ENCODE peak calls at places on chromosomes 13 and 19, in four cellular contexts. One of them, this sample, is unnamed.

GRCh38 chr13:36530050-36530789 is 97.9 kb downstream of the CCNA1 start:
- DNase-seq in effector CD4-positive, alpha-beta T cell: no peak
- DNase-seq in activated naive CD4-positive, alpha-beta T cell treated with anti-CD3 and anti-CD28 coated beads, Interleukin-2, amount 50 U/mL, for 16 hours: no peak
- DNase-seq in stimulated activated CD4-positive, alpha-beta T cell treated with anti-CD3 and anti-CD28 coated beads, TNF-alpha, amount 100 ng/mL, for 1 hour: no peak
- DNase-seq in this sample: no peak

GRCh38 chr13:24923305-24923640 is 159.3 kb downstream of the RNF17 start:
- DNase-seq in effector CD4-positive, alpha-beta T cell: no peak
- DNase-seq in activated naive CD4-positive, alpha-beta T cell treated with anti-CD3 and anti-CD28 coated beads, Interleukin-2, amount 50 U/mL, for 16 hours: no peak
- DNase-seq in stimulated activated CD4-positive, alpha-beta T cell treated with anti-CD3 and anti-CD28 coated beads, TNF-alpha, amount 100 ng/mL, for 1 hour: no peak
- DNase-seq in this sample: no peak

GRCh38 chr19:40689339-40690049 is 957 bp downstream of the NUMBL start:
- DNase-seq in effector CD4-positive, alpha-beta T cell: no peak
- DNase-seq in activated naive CD4-positive, alpha-beta T cell treated with anti-CD3 and anti-CD28 coated beads, Interleukin-2, amount 50 U/mL, for 16 hours: no peak
- DNase-seq in stimulated activated CD4-positive, alpha-beta T cell treated with anti-CD3 and anti-CD28 coated beads, TNF-alpha, amount 100 ng/mL, for 1 hour: no peak
- DNase-seq in this sample: no peak

GRCh38 chr13:51328488-51328887 is 11.0 kb upstream of the SERPINE3 start:
- DNase-seq in effector CD4-positive, alpha-beta T cell: no peak
- DNase-seq in activated naive CD4-positive, alpha-beta T cell treated with anti-CD3 and anti-CD28 coated beads, Interleukin-2, amount 50 U/mL, for 16 hours: no peak
- DNase-seq in stimulated activated CD4-positive, alpha-beta T cell treated with anti-CD3 and anti-CD28 coated beads, TNF-alpha, amount 100 ng/mL, for 1 hour: no peak
- DNase-seq in this sample: peak

GRCh38 chr13:46603165-46603603 is 50.2 kb downstream of the LRCH1 start:
- DNase-seq in effector CD4-positive, alpha-beta T cell: no peak
- DNase-seq in activated naive CD4-positive, alpha-beta T cell treated with anti-CD3 and anti-CD28 coated beads, Interleukin-2, amount 50 U/mL, for 16 hours: no peak
- DNase-seq in stimulated activated CD4-positive, alpha-beta T cell treated with anti-CD3 and anti-CD28 coated beads, TNF-alpha, amount 100 ng/mL, for 1 hour: no peak
- DNase-seq in this sample: no peak

GRCh38 chr13:97122381-97122996 is 99.6 kb upstream of the MBNL2 start:
- DNase-seq in effector CD4-positive, alpha-beta T cell: no peak
- DNase-seq in activated naive CD4-positive, alpha-beta T cell treated with anti-CD3 and anti-CD28 coated beads, Interleukin-2, amount 50 U/mL, for 16 hours: no peak
- DNase-seq in stimulated activated CD4-positive, alpha-beta T cell treated with anti-CD3 and anti-CD28 coated beads, TNF-alpha, amount 100 ng/mL, for 1 hour: no peak
- DNase-seq in this sample: no peak

GRCh38 chr13:33494596-33495214 is 209.2 kb upstream of the STARD13 start:
- DNase-seq in effector CD4-positive, alpha-beta T cell: no peak
- DNase-seq in activated naive CD4-positive, alpha-beta T cell treated with anti-CD3 and anti-CD28 coated beads, Interleukin-2, amount 50 U/mL, for 16 hours: no peak
- DNase-seq in stimulated activated CD4-positive, alpha-beta T cell treated with anti-CD3 and anti-CD28 coated beads, TNF-alpha, amount 100 ng/mL, for 1 hour: no peak
- DNase-seq in this sample: no peak

GRCh38 chr13:100818706-100819105 is 144.1 kb upstream of the TMTC4 start:
- DNase-seq in effector CD4-positive, alpha-beta T cell: no peak
- DNase-seq in activated naive CD4-positive, alpha-beta T cell treated with anti-CD3 and anti-CD28 coated beads, Interleukin-2, amount 50 U/mL, for 16 hours: no peak
- DNase-seq in stimulated activated CD4-positive, alpha-beta T cell treated with anti-CD3 and anti-CD28 coated beads, TNF-alpha, amount 100 ng/mL, for 1 hour: no peak
- DNase-seq in this sample: no peak

GRCh38 chr19:45863840-45864628 is at the start of gene FOXA3:
- DNase-seq in effector CD4-positive, alpha-beta T cell: peak
- DNase-seq in activated naive CD4-positive, alpha-beta T cell treated with anti-CD3 and anti-CD28 coated beads, Interleukin-2, amount 50 U/mL, for 16 hours: peak
- DNase-seq in stimulated activated CD4-positive, alpha-beta T cell treated with anti-CD3 and anti-CD28 coated beads, TNF-alpha, amount 100 ng/mL, for 1 hour: peak
- DNase-seq in this sample: peak

GRCh38 chr13:23915308-23915707 is 18.0 kb upstream of the C1QTNF9B start:
- DNase-seq in effector CD4-positive, alpha-beta T cell: no peak
- DNase-seq in activated naive CD4-positive, alpha-beta T cell treated with anti-CD3 and anti-CD28 coated beads, Interleukin-2, amount 50 U/mL, for 16 hours: no peak
- DNase-seq in stimulated activated CD4-positive, alpha-beta T cell treated with anti-CD3 and anti-CD28 coated beads, TNF-alpha, amount 100 ng/mL, for 1 hour: no peak
- DNase-seq in this sample: no peak

GRCh38 chr19:33284756-33285155 is 17.6 kb downstream of the CEBPA start:
- DNase-seq in effector CD4-positive, alpha-beta T cell: no peak
- DNase-seq in activated naive CD4-positive, alpha-beta T cell treated with anti-CD3 and anti-CD28 coated beads, Interleukin-2, amount 50 U/mL, for 16 hours: no peak
- DNase-seq in stimulated activated CD4-positive, alpha-beta T cell treated with anti-CD3 and anti-CD28 coated beads, TNF-alpha, amount 100 ng/mL, for 1 hour: no peak
- DNase-seq in this sample: no peak

GRCh38 chr13:97371486-97372109 is 62.4 kb upstream of the RAP2A start:
- DNase-seq in effector CD4-positive, alpha-beta T cell: no peak
- DNase-seq in activated naive CD4-positive, alpha-beta T cell treated with anti-CD3 and anti-CD28 coated beads, Interleukin-2, amount 50 U/mL, for 16 hours: no peak
- DNase-seq in stimulated activated CD4-positive, alpha-beta T cell treated with anti-CD3 and anti-CD28 coated beads, TNF-alpha, amount 100 ng/mL, for 1 hour: no peak
- DNase-seq in this sample: no peak

GRCh38 chr13:93476175-93476574 is 249.6 kb downstream of the GPC6 start:
- DNase-seq in effector CD4-positive, alpha-beta T cell: no peak
- DNase-seq in activated naive CD4-positive, alpha-beta T cell treated with anti-CD3 and anti-CD28 coated beads, Interleukin-2, amount 50 U/mL, for 16 hours: no peak
- DNase-seq in stimulated activated CD4-positive, alpha-beta T cell treated with anti-CD3 and anti-CD28 coated beads, TNF-alpha, amount 100 ng/mL, for 1 hour: no peak
- DNase-seq in this sample: no peak

GRCh38 chr19:40662925-40663711 is 27.3 kb downstream of the NUMBL start:
- DNase-seq in effector CD4-positive, alpha-beta T cell: peak
- DNase-seq in activated naive CD4-positive, alpha-beta T cell treated with anti-CD3 and anti-CD28 coated beads, Interleukin-2, amount 50 U/mL, for 16 hours: peak
- DNase-seq in stimulated activated CD4-positive, alpha-beta T cell treated with anti-CD3 and anti-CD28 coated beads, TNF-alpha, amount 100 ng/mL, for 1 hour: peak
- DNase-seq in this sample: peak

GRCh38 chr13:98187155-98187726 is 10.2 kb upstream of the RNF113B start:
- DNase-seq in effector CD4-positive, alpha-beta T cell: no peak
- DNase-seq in activated naive CD4-positive, alpha-beta T cell treated with anti-CD3 and anti-CD28 coated beads, Interleukin-2, amount 50 U/mL, for 16 hours: no peak
- DNase-seq in stimulated activated CD4-positive, alpha-beta T cell treated with anti-CD3 and anti-CD28 coated beads, TNF-alpha, amount 100 ng/mL, for 1 hour: no peak
- DNase-seq in this sample: no peak

GRCh38 chr13:24864579-24864978 is 100.6 kb downstream of the RNF17 start:
- DNase-seq in effector CD4-positive, alpha-beta T cell: no peak
- DNase-seq in activated naive CD4-positive, alpha-beta T cell treated with anti-CD3 and anti-CD28 coated beads, Interleukin-2, amount 50 U/mL, for 16 hours: no peak
- DNase-seq in stimulated activated CD4-positive, alpha-beta T cell treated with anti-CD3 and anti-CD28 coated beads, TNF-alpha, amount 100 ng/mL, for 1 hour: no peak
- DNase-seq in this sample: no peak

GRCh38 chr19:5086725-5087439 is 118.0 kb downstream of the KDM4B start:
- DNase-seq in effector CD4-positive, alpha-beta T cell: no peak
- DNase-seq in activated naive CD4-positive, alpha-beta T cell treated with anti-CD3 and anti-CD28 coated beads, Interleukin-2, amount 50 U/mL, for 16 hours: no peak
- DNase-seq in stimulated activated CD4-positive, alpha-beta T cell treated with anti-CD3 and anti-CD28 coated beads, TNF-alpha, amount 100 ng/mL, for 1 hour: no peak
- DNase-seq in this sample: no peak

GRCh38 chr19:3162418-3163229 is 15.9 kb upstream of the S1PR4 start:
- DNase-seq in effector CD4-positive, alpha-beta T cell: no peak
- DNase-seq in activated naive CD4-positive, alpha-beta T cell treated with anti-CD3 and anti-CD28 coated beads, Interleukin-2, amount 50 U/mL, for 16 hours: no peak
- DNase-seq in stimulated activated CD4-positive, alpha-beta T cell treated with anti-CD3 and anti-CD28 coated beads, TNF-alpha, amount 100 ng/mL, for 1 hour: no peak
- DNase-seq in this sample: no peak

GRCh38 chr13:39159393-39159792 is 121.1 kb downstream of the NHLRC3 start:
- DNase-seq in effector CD4-positive, alpha-beta T cell: no peak
- DNase-seq in activated naive CD4-positive, alpha-beta T cell treated with anti-CD3 and anti-CD28 coated beads, Interleukin-2, amount 50 U/mL, for 16 hours: no peak
- DNase-seq in stimulated activated CD4-positive, alpha-beta T cell treated with anti-CD3 and anti-CD28 coated beads, TNF-alpha, amount 100 ng/mL, for 1 hour: no peak
- DNase-seq in this sample: no peak

GRCh38 chr13:97849305-97849704 is 104.2 kb upstream of the IPO5 start:
- DNase-seq in effector CD4-positive, alpha-beta T cell: no peak
- DNase-seq in activated naive CD4-positive, alpha-beta T cell treated with anti-CD3 and anti-CD28 coated beads, Interleukin-2, amount 50 U/mL, for 16 hours: no peak
- DNase-seq in stimulated activated CD4-positive, alpha-beta T cell treated with anti-CD3 and anti-CD28 coated beads, TNF-alpha, amount 100 ng/mL, for 1 hour: no peak
- DNase-seq in this sample: no peak

GRCh38 chr19:57056972-57057371 is 62.8 kb upstream of the USP29 start:
- DNase-seq in effector CD4-positive, alpha-beta T cell: no peak
- DNase-seq in activated naive CD4-positive, alpha-beta T cell treated with anti-CD3 and anti-CD28 coated beads, Interleukin-2, amount 50 U/mL, for 16 hours: no peak
- DNase-seq in stimulated activated CD4-positive, alpha-beta T cell treated with anti-CD3 and anti-CD28 coated beads, TNF-alpha, amount 100 ng/mL, for 1 hour: no peak
- DNase-seq in this sample: no peak